ENCODE peak calls at places on chromosomes 3 and 15, in four cellular contexts. D is testis, W is thyroid gland, S is transverse colon. Y is an unnamed sample.
A peak's percentile ranks its signal among the peaks of the same experiment; 100 is the strongest.

GRCh38 chr15:57343018-57343417 is 33.3 kb upstream of the CGNL1 start:
- DNase-seq in S (no peak), W (no peak), D (no peak), Y (peak; percentile 50)

GRCh38 chr3:126835472-126836219 is 131.6 kb downstream of the CHCHD6 start:
- DNase-seq in S (no peak), W (no peak), D (no peak), Y (no peak)

GRCh38 chr3:13703071-13703470 is 154.1 kb downstream of the FBLN2 start:
- DNase-seq in W (no peak), D (no peak), S (no peak), Y (no peak)

GRCh38 chr3:66989241-66989640 is 8.9 kb upstream of the KBTBD8 start:
- DNase-seq in S (no peak), W (no peak), D (no peak), Y (no peak)

GRCh38 chr3:66276705-66277274 is 56.0 kb downstream of the SLC25A26 start:
- DNase-seq in S (peak; percentile 58), W (peak; percentile 66), D (peak; percentile 79), Y (peak; percentile 52)

GRCh38 chr3:172561894-172562664 is 38.8 kb upstream of the TNFSF10 start:
- DNase-seq in D (no peak), S (peak; percentile 54), W (no peak), Y (no peak)

GRCh38 chr3:41997702-41998551 is 36.0 kb upstream of the ULK4 start:
- DNase-seq in W (peak; percentile 30), S (no peak), D (no peak), Y (peak; percentile 42)

GRCh38 chr15:22257668-22258401 is 177.5 kb downstream of the OR4M2 start:
- DNase-seq in W (no peak), S (no peak), D (no peak), Y (no peak)

GRCh38 chr3:120469440-120470415 is 18.9 kb upstream of the FSTL1 start:
- DNase-seq in W (peak; percentile 55), S (no peak), D (peak; percentile 18), Y (no peak)

GRCh38 chr3:169865176-169865800 is 4.4 kb downstream of the LRRC31 start:
- DNase-seq in D (no peak), S (no peak), W (no peak), Y (no peak)

GRCh38 chr3:49534581-49535495 is 19.4 kb upstream of the BSN start:
- DNase-seq in W (peak; percentile 94), D (peak; percentile 65), S (no peak), Y (no peak)

GRCh38 chr3:79041621-79042020 is 726.2 kb downstream of the ROBO1 start:
- DNase-seq in S (no peak), W (no peak), D (no peak), Y (no peak)

GRCh38 chr3:156416846-156417581 is 137.9 kb downstream of the SSR3 start:
- DNase-seq in S (no peak), D (no peak), W (no peak), Y (peak; percentile 15)

GRCh38 chr3:77324115-77324514 is 284.2 kb downstream of the ROBO2 start:
- DNase-seq in W (no peak), S (no peak), D (no peak), Y (no peak)

GRCh38 chr3:165339753-165340152 is 143.6 kb upstream of the SLITRK3 start:
- DNase-seq in D (no peak), S (no peak), W (no peak), Y (peak; percentile 15)

GRCh38 chr3:157130138-157130880 is 29.6 kb downstream of the CCNL1 start:
- DNase-seq in S (peak; percentile 92), W (peak; percentile 33), D (peak; percentile 73), Y (peak; percentile 52)

GRCh38 chr15:94164202-94164807 is 67.1 kb upstream of the MCTP2 start:
- DNase-seq in W (peak; percentile 66), D (peak; percentile 66), S (peak; percentile 63), Y (peak; percentile 11)

GRCh38 chr3:127694467-127695215 is 21.9 kb downstream of the ABTB1 start:
- DNase-seq in W (peak; percentile 69), D (peak; percentile 77), S (peak; percentile 43), Y (peak; percentile 50)

GRCh38 chr3:159649951-159650350 is 338.7 kb upstream of the IL12A start:
- DNase-seq in S (no peak), W (no peak), D (no peak), Y (no peak)

GRCh38 chr3:159789742-159790635 is 198.6 kb upstream of the IL12A start:
- DNase-seq in S (peak; percentile 58), D (no peak), W (no peak), Y (no peak)

GRCh38 chr15:31262901-31263671 is 63.5 kb upstream of the KLF13 start:
- DNase-seq in S (peak; percentile 57), W (peak; percentile 79), D (peak; percentile 21), Y (no peak)

GRCh38 chr3:48318831-48319512 is 14.5 kb downstream of the SPINK8 start:
- DNase-seq in S (no peak), W (no peak), D (no peak), Y (no peak)
- H3K27me3 ChIP-seq in S (no peaks in the 10 kb centered on the region), W (no peaks in the 10 kb centered on the region), D (no peaks in the 10 kb centered on the region), Y (no peaks in the 10 kb centered on the region)

GRCh38 chr15:89416339-89417183 is 79.8 kb downstream of the RHCG start:
- DNase-seq in S (peak; percentile 68), W (peak; percentile 35), D (peak; percentile 88), Y (peak; percentile 93)

GRCh38 chr15:89417206-89417725 is 79.1 kb downstream of the RHCG start:
- DNase-seq in D (no peak), S (no peak), W (no peak), Y (no peak)

GRCh38 chr15:89423981-89424380 is 72.4 kb downstream of the RHCG start:
- DNase-seq in W (no peak), D (no peak), S (no peak), Y (no peak)

GRCh38 chr15:89419370-89419984 is 76.9 kb downstream of the RHCG start:
- DNase-seq in W (peak; percentile 57), S (no peak), D (peak; percentile 72), Y (no peak)

GRCh38 chr15:89421219-89421618 is 75.2 kb downstream of the RHCG start:
- DNase-seq in D (no peak), W (no peak), S (no peak), Y (no peak)
- H3K27me3 ChIP-seq in D (no peaks in the 10 kb centered on the region), W (no peaks in the 10 kb centered on the region), S (peaks cover 75% of the 10 kb centered on the region), Y (no peaks in the 10 kb centered on the region)

DNA sequence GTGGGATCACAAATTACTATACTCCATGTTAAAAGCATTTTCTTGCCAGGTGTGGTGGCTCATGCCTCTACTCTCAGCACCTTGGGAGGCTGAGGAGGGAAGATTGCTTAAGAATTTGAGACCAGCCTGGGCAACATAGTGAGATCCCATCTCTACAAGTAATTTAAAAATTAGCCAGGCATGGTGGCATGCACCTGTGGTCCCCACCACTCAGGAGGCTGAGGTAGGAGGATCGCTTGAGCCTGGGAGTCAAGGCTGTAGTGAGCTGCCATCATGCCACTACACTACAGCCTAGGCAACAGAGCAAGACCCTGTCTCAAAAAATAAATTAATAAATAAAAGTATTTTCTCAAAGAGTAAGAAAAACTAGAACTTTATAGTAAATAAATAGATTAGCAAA is 22.9 kb upstream of the ABHD10 start:
- DNase-seq in W (no peak), D (no peak), S (no peak), Y (no peak)
- H3K27me3 ChIP-seq in W (no peaks in the 10 kb centered on the region), D (no peaks in the 10 kb centered on the region), S (no peaks in the 10 kb centered on the region), Y (no peaks in the 10 kb centered on the region)

DNA sequence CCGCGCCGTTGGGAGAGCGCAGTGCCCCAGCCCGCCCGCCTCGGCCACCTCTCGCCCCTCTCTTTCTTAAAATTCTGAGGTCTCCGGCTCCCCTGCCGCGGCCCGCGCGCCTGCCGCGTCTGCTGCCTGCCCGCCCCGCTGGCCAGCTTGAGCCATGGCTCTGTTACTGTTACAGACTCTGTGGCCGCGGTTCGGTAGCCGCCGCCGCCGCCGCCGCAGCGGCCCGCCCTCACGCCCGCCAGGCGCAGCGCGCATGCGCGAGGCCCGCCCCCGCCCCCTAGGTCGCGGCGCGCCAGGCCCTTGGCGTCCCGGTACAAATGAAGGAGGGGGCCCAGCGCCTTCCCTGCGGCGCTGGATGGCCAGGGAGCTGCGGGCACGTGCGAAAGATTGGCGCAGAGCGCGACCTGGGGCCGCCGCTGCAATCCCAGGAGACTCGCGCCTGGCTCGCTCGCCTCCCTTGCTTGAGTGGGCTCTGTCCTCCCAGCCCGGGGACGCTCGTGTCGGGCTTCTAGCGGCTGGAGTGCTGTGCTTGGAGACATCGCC is at the start of gene ONECUT1:
- DNase-seq in W (peak; percentile 61), S (peak; percentile 50), D (peak; percentile 68), Y (peak; percentile 77)
- H3K27me3 ChIP-seq in W (peaks cover 43% of the 10 kb centered on the region), S (peaks cover 98% of the 10 kb centered on the region), D (peaks cover 9% of the 10 kb centered on the region), Y (peaks cover 30% of the 10 kb centered on the region)

GRCh38 chr3:193840111-193840641 is 247.2 kb downstream of the OPA1 start:
- DNase-seq in S (no peak), W (no peak), D (no peak), Y (no peak)
- H3K27me3 ChIP-seq in S (no peaks in the 10 kb centered on the region), W (no peaks in the 10 kb centered on the region), D (no peaks in the 10 kb centered on the region), Y (no peaks in the 10 kb centered on the region)

GRCh38 chr15:40845036-40845435 is 1.2 kb downstream of the SPINT1 start:
- DNase-seq in W (no peak), S (no peak), D (no peak), Y (no peak)
- H3K27me3 ChIP-seq in W (no peaks in the 10 kb centered on the region), S (peaks cover 9% of the 10 kb centered on the region), D (no peaks in the 10 kb centered on the region), Y (no peaks in the 10 kb centered on the region)